ENCODE peak calls at places on chromosomes 2 and 18, in five cellular contexts. R, P, O, W and L are unnamed samples.

GRCh38 chr2:144446136-144446535 is 73.8 kb downstream of the ZEB2 start:
- DNase-seq in R (no peak), P (no peak), O (no peak), W (no peak), L (no peak)

GRCh38 chr2:41434991-41435390 is 612.8 kb upstream of the PKDCC start:
- DNase-seq in R (no peak), P (no peak), O (no peak), W (no peak), L (no peak)

GRCh38 chr2:127398239-127398590 is 10.4 kb upstream of the MAP3K2 start:
- DNase-seq in R (no peak), P (no peak), O (peak), W (peak), L (peak)

GRCh38 chr2:202605174-202605573 is 29.6 kb upstream of the FAM117B start:
- DNase-seq in R (no peak), P (no peak), O (no peak), W (no peak), L (no peak)

GRCh38 chr2:235839974-235840373 is 328.2 kb downstream of the GBX2 start:
- DNase-seq in R (no peak), P (no peak), O (no peak), W (no peak), L (no peak)

GRCh38 chr18:5058768-5059539 is 138.1 kb downstream of the AKAIN1 start:
- DNase-seq in R (peak), P (no peak), O (no peak), W (no peak), L (no peak)

GRCh38 chr2:102618452-102619413 is 620 bp upstream of the SLC9A2 start:
- DNase-seq in R (no peak), P (no peak), O (no peak), W (no peak), L (no peak)

GRCh38 chr2:42984081-42984480 is 191.7 kb upstream of the HAAO start:
- DNase-seq in R (no peak), P (no peak), O (no peak), W (no peak), L (no peak)